ENCODE peak calls at places on chromosomes 1 and 21, in nine cellular contexts. One of them, this sample, is unnamed.

GRCh38 chr1:9280015-9280860 is 12.5 kb upstream of the SPSB1 start:
- DNase-seq in AG10803: peak
- DNase-seq in esophagus squamous epithelium: no peak
- DNase-seq in fibroblast of mammary gland: peak
- DNase-seq in neural progenitor cell: no peak
- DNase-seq in H9: peak
- DNase-seq in transverse colon: peak
- DNase-seq in NB4: peak
- DNase-seq in WERI-Rb-1: no peak
- DNase-seq in this sample: no peak

GRCh38 chr1:228793032-228793431 is 57.8 kb downstream of the RHOU start:
- DNase-seq in AG10803: no peak
- DNase-seq in WERI-Rb-1: no peak
- DNase-seq in esophagus squamous epithelium: no peak
- DNase-seq in NB4: peak
- DNase-seq in H9: no peak
- DNase-seq in fibroblast of mammary gland: no peak
- DNase-seq in transverse colon: no peak
- DNase-seq in neural progenitor cell: no peak
- DNase-seq in this sample: no peak

GRCh38 chr1:153578490-153578889 is 12.8 kb upstream of the S100A2 start:
- DNase-seq in neural progenitor cell: peak
- DNase-seq in fibroblast of mammary gland: no peak
- DNase-seq in AG10803: peak
- DNase-seq in esophagus squamous epithelium: no peak
- DNase-seq in transverse colon: no peak
- DNase-seq in WERI-Rb-1: no peak
- DNase-seq in H9: no peak
- DNase-seq in NB4: no peak
- DNase-seq in this sample: no peak

GRCh38 chr1:228555074-228555989 is 68.2 kb downstream of the RNF187 start:
- DNase-seq in fibroblast of mammary gland: peak
- DNase-seq in NB4: peak
- DNase-seq in transverse colon: no peak
- DNase-seq in H9: no peak
- DNase-seq in esophagus squamous epithelium: no peak
- DNase-seq in neural progenitor cell: peak
- DNase-seq in AG10803: no peak
- DNase-seq in WERI-Rb-1: peak
- DNase-seq in this sample: no peak

GRCh38 chr21:26918318-26919065 is 48.4 kb downstream of the ADAMTS5 start:
- DNase-seq in transverse colon: no peak
- DNase-seq in fibroblast of mammary gland: peak
- DNase-seq in WERI-Rb-1: no peak
- DNase-seq in esophagus squamous epithelium: no peak
- DNase-seq in AG10803: peak
- DNase-seq in NB4: no peak
- DNase-seq in H9: no peak
- DNase-seq in neural progenitor cell: no peak
- DNase-seq in this sample: no peak

GRCh38 chr1:86866665-86867064 is 47.3 kb downstream of the SELENOF start:
- DNase-seq in transverse colon: no peak
- DNase-seq in esophagus squamous epithelium: no peak
- DNase-seq in neural progenitor cell: no peak
- DNase-seq in fibroblast of mammary gland: peak
- DNase-seq in AG10803: peak
- DNase-seq in WERI-Rb-1: no peak
- DNase-seq in H9: no peak
- DNase-seq in NB4: peak
- DNase-seq in this sample: no peak

GRCh38 chr1:236507022-236507700 is 16.6 kb upstream of the LGALS8 start:
- DNase-seq in transverse colon: no peak
- DNase-seq in AG10803: peak
- DNase-seq in WERI-Rb-1: no peak
- DNase-seq in esophagus squamous epithelium: no peak
- DNase-seq in fibroblast of mammary gland: no peak
- DNase-seq in neural progenitor cell: no peak
- DNase-seq in H9: no peak
- DNase-seq in NB4: no peak
- DNase-seq in this sample: no peak

GRCh38 chr1:18440385-18441226 is 40.1 kb upstream of the KLHDC7A start:
- DNase-seq in H9: no peak
- DNase-seq in neural progenitor cell: no peak
- DNase-seq in NB4: no peak
- DNase-seq in AG10803: no peak
- DNase-seq in transverse colon: peak
- DNase-seq in esophagus squamous epithelium: no peak
- DNase-seq in fibroblast of mammary gland: no peak
- DNase-seq in WERI-Rb-1: no peak
- DNase-seq in this sample: peak

GRCh38 chr1:171245458-171246064 is 2.7 kb upstream of the FMO1 start:
- DNase-seq in AG10803: peak
- DNase-seq in H9: peak
- DNase-seq in fibroblast of mammary gland: peak
- DNase-seq in WERI-Rb-1: peak
- DNase-seq in NB4: peak
- DNase-seq in esophagus squamous epithelium: no peak
- DNase-seq in neural progenitor cell: peak
- DNase-seq in transverse colon: peak
- DNase-seq in this sample: peak

GRCh38 chr1:94258873-94259331 is 21.5 kb upstream of the ARHGAP29 start:
- DNase-seq in H9: no peak
- DNase-seq in esophagus squamous epithelium: no peak
- DNase-seq in fibroblast of mammary gland: peak
- DNase-seq in transverse colon: peak
- DNase-seq in WERI-Rb-1: no peak
- DNase-seq in neural progenitor cell: no peak
- DNase-seq in AG10803: peak
- DNase-seq in NB4: no peak
- DNase-seq in this sample: peak

GRCh38 chr1:112509005-112509659 is 367 bp downstream of the WNT2B start:
- DNase-seq in neural progenitor cell: peak
- DNase-seq in transverse colon: peak
- DNase-seq in NB4: peak
- DNase-seq in esophagus squamous epithelium: no peak
- DNase-seq in fibroblast of mammary gland: no peak
- DNase-seq in AG10803: no peak
- DNase-seq in H9: peak
- DNase-seq in WERI-Rb-1: no peak
- DNase-seq in this sample: peak

GRCh38 chr1:26498894-26499293 is 26.7 kb downstream of the HMGN2 start:
- DNase-seq in AG10803: no peak
- DNase-seq in WERI-Rb-1: no peak
- DNase-seq in NB4: no peak
- DNase-seq in transverse colon: no peak
- DNase-seq in esophagus squamous epithelium: no peak
- DNase-seq in fibroblast of mammary gland: no peak
- DNase-seq in neural progenitor cell: no peak
- DNase-seq in H9: no peak
- DNase-seq in this sample: no peak

GRCh38 chr1:26496881-26497280 is 24.6 kb downstream of the HMGN2 start:
- DNase-seq in H9: no peak
- DNase-seq in NB4: no peak
- DNase-seq in transverse colon: peak
- DNase-seq in neural progenitor cell: no peak
- DNase-seq in WERI-Rb-1: no peak
- DNase-seq in AG10803: no peak
- DNase-seq in fibroblast of mammary gland: no peak
- DNase-seq in esophagus squamous epithelium: no peak
- DNase-seq in this sample: no peak

GRCh38 chr1:26500488-26501175 is 28.4 kb downstream of the HMGN2 start:
- DNase-seq in transverse colon: peak
- DNase-seq in esophagus squamous epithelium: peak
- DNase-seq in fibroblast of mammary gland: peak
- DNase-seq in AG10803: peak
- DNase-seq in neural progenitor cell: peak
- DNase-seq in H9: peak
- DNase-seq in WERI-Rb-1: peak
- DNase-seq in NB4: peak
- DNase-seq in this sample: peak
- TF ChIP-seq CTCF in transverse colon: no peak
- TF ChIP-seq CTCF in esophagus squamous epithelium: no peak
- TF ChIP-seq CTCF in fibroblast of mammary gland: no peak
- TF ChIP-seq CTCF in AG10803: no peak
- TF ChIP-seq CTCF in neural progenitor cell: peak
- TF ChIP-seq CTCF in H9: no peak
- TF ChIP-seq CTCF in WERI-Rb-1: no peak
- TF ChIP-seq CTCF in NB4: no peak
- TF ChIP-seq CTCF in this sample: peak

GRCh38 chr1:48450505-48450904 is 21.5 kb downstream of the SPATA6 start:
- DNase-seq in neural progenitor cell: no peak
- DNase-seq in fibroblast of mammary gland: no peak
- DNase-seq in AG10803: no peak
- DNase-seq in WERI-Rb-1: no peak
- DNase-seq in transverse colon: no peak
- DNase-seq in NB4: no peak
- DNase-seq in H9: no peak
- DNase-seq in esophagus squamous epithelium: no peak
- DNase-seq in this sample: no peak
- TF ChIP-seq CTCF in neural progenitor cell: no peak
- TF ChIP-seq CTCF in fibroblast of mammary gland: peak
- TF ChIP-seq CTCF in AG10803: peak
- TF ChIP-seq CTCF in WERI-Rb-1: no peak
- TF ChIP-seq CTCF in transverse colon: peak
- TF ChIP-seq CTCF in NB4: no peak
- TF ChIP-seq CTCF in H9: no peak
- TF ChIP-seq CTCF in esophagus squamous epithelium: no peak
- TF ChIP-seq CTCF in this sample: no peak

DNA sequence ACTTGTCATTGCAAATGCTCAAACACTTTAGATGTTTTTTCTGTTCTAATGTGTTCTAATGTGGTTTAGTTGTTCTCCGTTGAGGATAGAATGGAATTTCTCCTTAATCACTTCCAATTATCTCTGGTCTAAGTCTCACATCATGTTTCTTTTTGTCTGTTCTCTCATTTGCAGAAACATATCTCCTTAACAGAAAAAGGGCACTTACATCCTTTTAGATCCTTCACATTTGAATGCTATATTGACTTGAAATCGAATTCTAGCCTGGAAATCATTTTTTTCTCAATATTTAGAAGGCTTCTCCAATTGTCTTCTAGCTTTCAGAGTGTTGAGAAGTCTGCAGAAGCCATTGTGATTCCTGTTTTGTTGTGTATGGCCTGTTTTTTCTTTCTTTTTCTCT is 7.3 kb upstream of the SAMSN1 start:
- DNase-seq in WERI-Rb-1: no peak
- DNase-seq in AG10803: no peak
- DNase-seq in fibroblast of mammary gland: no peak
- DNase-seq in transverse colon: no peak
- DNase-seq in neural progenitor cell: no peak
- DNase-seq in H9: no peak
- DNase-seq in NB4: no peak
- DNase-seq in esophagus squamous epithelium: no peak
- DNase-seq in this sample: no peak
- TF ChIP-seq CTCF in WERI-Rb-1: no peak
- TF ChIP-seq CTCF in AG10803: no peak
- TF ChIP-seq CTCF in fibroblast of mammary gland: no peak
- TF ChIP-seq CTCF in transverse colon: no peak
- TF ChIP-seq CTCF in neural progenitor cell: no peak
- TF ChIP-seq CTCF in H9: no peak
- TF ChIP-seq CTCF in NB4: no peak
- TF ChIP-seq CTCF in esophagus squamous epithelium: no peak
- TF ChIP-seq CTCF in this sample: no peak

GRCh38 chr1:177954076-177954475 is 15.8 kb downstream of the SEC16B start:
- DNase-seq in esophagus squamous epithelium: no peak
- DNase-seq in NB4: no peak
- DNase-seq in neural progenitor cell: no peak
- DNase-seq in AG10803: no peak
- DNase-seq in WERI-Rb-1: no peak
- DNase-seq in H9: no peak
- DNase-seq in transverse colon: no peak
- DNase-seq in fibroblast of mammary gland: no peak
- DNase-seq in this sample: no peak

GRCh38 chr1:177960939-177961622 is 8.8 kb downstream of the SEC16B start:
- DNase-seq in AG10803: no peak
- DNase-seq in transverse colon: no peak
- DNase-seq in H9: no peak
- DNase-seq in WERI-Rb-1: no peak
- DNase-seq in NB4: no peak
- DNase-seq in neural progenitor cell: no peak
- DNase-seq in fibroblast of mammary gland: peak
- DNase-seq in esophagus squamous epithelium: no peak
- DNase-seq in this sample: no peak

GRCh38 chr1:177964336-177964735 is 5.5 kb downstream of the SEC16B start:
- DNase-seq in neural progenitor cell: no peak
- DNase-seq in AG10803: no peak
- DNase-seq in transverse colon: no peak
- DNase-seq in WERI-Rb-1: no peak
- DNase-seq in fibroblast of mammary gland: no peak
- DNase-seq in H9: no peak
- DNase-seq in NB4: no peak
- DNase-seq in esophagus squamous epithelium: no peak
- DNase-seq in this sample: no peak

GRCh38 chr1:177958092-177958491 is 11.8 kb downstream of the SEC16B start:
- DNase-seq in fibroblast of mammary gland: no peak
- DNase-seq in H9: no peak
- DNase-seq in transverse colon: no peak
- DNase-seq in WERI-Rb-1: no peak
- DNase-seq in neural progenitor cell: no peak
- DNase-seq in AG10803: no peak
- DNase-seq in esophagus squamous epithelium: no peak
- DNase-seq in NB4: no peak
- DNase-seq in this sample: no peak

GRCh38 chr1:177959793-177960515 is 9.9 kb downstream of the SEC16B start:
- DNase-seq in NB4: peak
- DNase-seq in transverse colon: no peak
- DNase-seq in fibroblast of mammary gland: peak
- DNase-seq in AG10803: peak
- DNase-seq in esophagus squamous epithelium: no peak
- DNase-seq in H9: no peak
- DNase-seq in neural progenitor cell: no peak
- DNase-seq in WERI-Rb-1: no peak
- DNase-seq in this sample: peak
- TF ChIP-seq CTCF in NB4: no peak
- TF ChIP-seq CTCF in transverse colon: no peak
- TF ChIP-seq CTCF in fibroblast of mammary gland: peak
- TF ChIP-seq CTCF in AG10803: peak
- TF ChIP-seq CTCF in esophagus squamous epithelium: no peak
- TF ChIP-seq CTCF in H9: no peak
- TF ChIP-seq CTCF in neural progenitor cell: peak
- TF ChIP-seq CTCF in WERI-Rb-1: peak
- TF ChIP-seq CTCF in this sample: peak

GRCh38 chr1:62530516-62531154 is 66.7 kb upstream of the ANGPTL3 start:
- DNase-seq in AG10803: peak
- DNase-seq in H9: peak
- DNase-seq in WERI-Rb-1: no peak
- DNase-seq in fibroblast of mammary gland: peak
- DNase-seq in esophagus squamous epithelium: no peak
- DNase-seq in neural progenitor cell: peak
- DNase-seq in NB4: no peak
- DNase-seq in transverse colon: peak
- DNase-seq in this sample: no peak
- TF ChIP-seq CTCF in AG10803: peak
- TF ChIP-seq CTCF in H9: peak
- TF ChIP-seq CTCF in WERI-Rb-1: no peak
- TF ChIP-seq CTCF in fibroblast of mammary gland: peak
- TF ChIP-seq CTCF in esophagus squamous epithelium: no peak
- TF ChIP-seq CTCF in neural progenitor cell: peak
- TF ChIP-seq CTCF in NB4: no peak
- TF ChIP-seq CTCF in transverse colon: peak
- TF ChIP-seq CTCF in this sample: no peak